ENCODE peak calls at places on chromosome 14, in five cellular contexts. One of them, this sample, is unnamed.

GRCh38 chr14:57382283-57382682 is 8.1 kb upstream of the NAA30 start:
- DNase-seq in nucleus accumbens: no peak
- DNase-seq in activated CD4-positive, alpha-beta T cell treated with anti-CD3 and anti-CD28 coated beads for 4 hours: no peak
- DNase-seq in aorta: no peak
- DNase-seq in activated T-cell treated with anti-CD3 and anti-CD28 coated beads, Interleukin-2, amount 50 U/mL, for 48 hours: no peak
- DNase-seq in this sample: no peak

GRCh38 chr14:75125617-75126016 is 1.2 kb downstream of the NEK9 start:
- DNase-seq in activated CD4-positive, alpha-beta T cell treated with anti-CD3 and anti-CD28 coated beads for 4 hours: no peak
- DNase-seq in aorta: no peak
- DNase-seq in activated T-cell treated with anti-CD3 and anti-CD28 coated beads, Interleukin-2, amount 50 U/mL, for 48 hours: no peak
- DNase-seq in nucleus accumbens: no peak
- DNase-seq in this sample: no peak

GRCh38 chr14:100386121-100386520 is 63.0 kb downstream of the SLC25A47 start:
- DNase-seq in activated CD4-positive, alpha-beta T cell treated with anti-CD3 and anti-CD28 coated beads for 4 hours: no peak
- DNase-seq in activated T-cell treated with anti-CD3 and anti-CD28 coated beads, Interleukin-2, amount 50 U/mL, for 48 hours: no peak
- DNase-seq in nucleus accumbens: no peak
- DNase-seq in aorta: no peak
- DNase-seq in this sample: no peak

GRCh38 chr14:75283884-75284563 is 5.4 kb downstream of the FOS start:
- DNase-seq in activated CD4-positive, alpha-beta T cell treated with anti-CD3 and anti-CD28 coated beads for 4 hours: no peak
- DNase-seq in activated T-cell treated with anti-CD3 and anti-CD28 coated beads, Interleukin-2, amount 50 U/mL, for 48 hours: no peak
- DNase-seq in nucleus accumbens: no peak
- DNase-seq in aorta: peak
- DNase-seq in this sample: peak

GRCh38 chr14:65351493-65352224 is 60.9 kb upstream of the FUT8 start:
- DNase-seq in activated T-cell treated with anti-CD3 and anti-CD28 coated beads, Interleukin-2, amount 50 U/mL, for 48 hours: no peak
- DNase-seq in activated CD4-positive, alpha-beta T cell treated with anti-CD3 and anti-CD28 coated beads for 4 hours: no peak
- DNase-seq in aorta: no peak
- DNase-seq in nucleus accumbens: no peak
- DNase-seq in this sample: no peak

GRCh38 chr14:96121660-96122395 is 82.7 kb downstream of the C14orf132 start:
- DNase-seq in nucleus accumbens: no peak
- DNase-seq in aorta: no peak
- DNase-seq in activated T-cell treated with anti-CD3 and anti-CD28 coated beads, Interleukin-2, amount 50 U/mL, for 48 hours: no peak
- DNase-seq in activated CD4-positive, alpha-beta T cell treated with anti-CD3 and anti-CD28 coated beads for 4 hours: no peak
- DNase-seq in this sample: no peak

GRCh38 chr14:25009891-25010290 is 40.1 kb downstream of the STXBP6 start:
- DNase-seq in nucleus accumbens: no peak
- DNase-seq in activated T-cell treated with anti-CD3 and anti-CD28 coated beads, Interleukin-2, amount 50 U/mL, for 48 hours: no peak
- DNase-seq in activated CD4-positive, alpha-beta T cell treated with anti-CD3 and anti-CD28 coated beads for 4 hours: no peak
- DNase-seq in aorta: no peak
- DNase-seq in this sample: no peak

GRCh38 chr14:64081174-64081746 is 212.9 kb downstream of the ESR2 start:
- DNase-seq in aorta: no peak
- DNase-seq in activated T-cell treated with anti-CD3 and anti-CD28 coated beads, Interleukin-2, amount 50 U/mL, for 48 hours: no peak
- DNase-seq in nucleus accumbens: no peak
- DNase-seq in activated CD4-positive, alpha-beta T cell treated with anti-CD3 and anti-CD28 coated beads for 4 hours: no peak
- DNase-seq in this sample: no peak